ENCODE peak calls at places on chromosomes 12 and 14, in nine cellular contexts. H is T-cell; E is AG10803; B is HCT116; J is cardiac muscle cell; T is effector CD4-positive, alpha-beta T cell; N is stimulated activated CD8-positive, alpha-beta memory T cell treated with anti-CD3 and anti-CD28 coated beads, Interleukin-7, amount 100 ng/mL, for 1 hour; X is kidney; Y is AG08395. G is an unnamed sample.

GRCh38 chr12:127760996-127761395 is 506.0 kb upstream of the TMEM132C start:
- DNase-seq in H (no peak), E (no peak), B (no peak), J (no peak), T (no peak), N (no peak), X (no peak), Y (no peak), G (no peak)

GRCh38 chr12:80868576-80868975 is 69.2 kb downstream of the LIN7A start:
- DNase-seq in H (no peak), E (no peak), B (no peak), J (no peak), T (no peak), N (no peak), X (no peak), Y (no peak), G (no peak)

GRCh38 chr14:68685419-68686211 is 107.3 kb downstream of the ZFP36L1 start:
- DNase-seq in H (peak; percentile 70), E (peak; percentile 67), B (peak; percentile 86), J (no peak), T (peak; percentile 76), N (peak; percentile 48), X (no peak), Y (peak; percentile 38), G (peak; percentile 61)

GRCh38 chr12:92561543-92561899 is 141.3 kb upstream of the PLEKHG7 start:
- DNase-seq in H (no peak), E (peak; percentile 92), B (no peak), J (no peak), T (no peak), N (no peak), X (no peak), Y (peak; percentile 67), G (no peak)

GRCh38 chr12:12872934-12873275 is 18.5 kb upstream of the GPRC5A start:
- DNase-seq in H (no peak), E (no peak), B (peak; percentile 84), J (no peak), T (no peak), N (no peak), X (no peak), Y (no peak), G (no peak)

GRCh38 chr12:124928095-124928911 is 13.9 kb upstream of the UBC start:
- DNase-seq in H (no peak), E (peak; percentile 61), B (peak; percentile 95), J (no peak), T (no peak), N (no peak), X (peak; percentile 96), Y (no peak), G (no peak)

GRCh38 chr12:57240069-57240921 is 10.7 kb downstream of the STAC3 start:
- DNase-seq in H (peak; percentile 75), E (peak; percentile 69), B (peak; percentile 47), J (peak; percentile 41), T (peak; percentile 65), N (peak; percentile 43), X (peak; percentile 87), Y (peak; percentile 62), G (peak; percentile 57)

GRCh38 chr12:12091977-12092663 is 21.4 kb downstream of the BCL2L14 start:
- DNase-seq in H (no peak), E (no peak), B (no peak), J (no peak), T (no peak), N (no peak), X (no peak), Y (no peak), G (no peak)

GRCh38 chr14:39060818-39061437 is 42.1 kb downstream of the SEC23A start:
- DNase-seq in H (no peak), E (no peak), B (no peak), J (no peak), T (no peak), N (no peak), X (no peak), Y (no peak), G (no peak)

GRCh38 chr12:108722992-108723766 is 8.1 kb downstream of the CORO1C start:
- DNase-seq in H (no peak), E (peak; percentile 98), B (no peak), J (no peak), T (no peak), N (no peak), X (no peak), Y (peak; percentile 73), G (no peak)

GRCh38 chr14:73266317-73266716 is 29.0 kb downstream of the PAPLN start:
- DNase-seq in H (no peak), E (no peak), B (no peak), J (no peak), T (no peak), N (no peak), X (no peak), Y (no peak), G (no peak)

GRCh38 chr14:53399057-53399456 is 245.9 kb upstream of the DDHD1 start:
- DNase-seq in H (no peak), E (peak; percentile 62), B (peak; percentile 22), J (no peak), T (no peak), N (no peak), X (no peak), Y (peak; percentile 61), G (no peak)

GRCh38 chr12:65795453-65795852 is 28.8 kb upstream of the HMGA2 start:
- DNase-seq in H (no peak), E (no peak), B (no peak), J (no peak), T (no peak), N (no peak), X (no peak), Y (no peak), G (no peak)

GRCh38 chr12:10557766-10558165 is 52.1 kb downstream of the EIF2S3B start:
- DNase-seq in H (no peak), E (no peak), B (no peak), J (no peak), T (no peak), N (no peak), X (no peak), Y (no peak), G (no peak)

GRCh38 chr12:132807295-132808222 is 21.1 kb downstream of the GOLGA3 start:
- DNase-seq in H (no peak), E (no peak), B (no peak), J (no peak), T (no peak), N (no peak), X (no peak), Y (peak; percentile 38), G (no peak)

GRCh38 chr14:66038214-66038977 is 447.8 kb upstream of the CCDC196 start:
- DNase-seq in H (no peak), E (peak; percentile 83), B (no peak), J (no peak), T (no peak), N (no peak), X (no peak), Y (peak; percentile 60), G (no peak)

GRCh38 chr14:30317729-30318128 is 241.2 kb upstream of the G2E3 start:
- DNase-seq in H (no peak), E (no peak), B (no peak), J (peak; percentile 19), T (no peak), N (no peak), X (no peak), Y (no peak), G (no peak)

GRCh38 chr12:94207467-94208432 is 59.4 kb downstream of the PLXNC1 start:
- DNase-seq in H (peak; percentile 22), E (no peak), B (no peak), J (no peak), T (no peak), N (no peak), X (no peak), Y (no peak), G (no peak)

GRCh38 chr12:58346032-58346632 is 404.8 kb downstream of the ATP23 start:
- DNase-seq in H (no peak), E (peak; percentile 62), B (peak; percentile 12), J (peak; percentile 51), T (no peak), N (no peak), X (no peak), Y (peak; percentile 58), G (no peak)

GRCh38 chr12:116200812-116201211 is 76.7 kb downstream of the MED13L start:
- DNase-seq in H (no peak), E (peak; percentile 63), B (no peak), J (no peak), T (no peak), N (no peak), X (no peak), Y (peak; percentile 20), G (no peak)

GRCh38 chr12:101110856-101111255 is 99.2 kb downstream of the SLC5A8 start:
- DNase-seq in H (no peak), E (no peak), B (no peak), J (no peak), T (no peak), N (no peak), X (no peak), Y (no peak), G (no peak)

GRCh38 chr12:66550626-66551025 is 128.2 kb downstream of the GRIP1 start:
- DNase-seq in H (no peak), E (no peak), B (no peak), J (no peak), T (no peak), N (no peak), X (no peak), Y (no peak), G (no peak)

GRCh38 chr14:70735043-70735442 is 74.3 kb downstream of the MAP3K9 start:
- DNase-seq in H (no peak), E (no peak), B (no peak), J (peak; percentile 79), T (no peak), N (no peak), X (no peak), Y (no peak), G (no peak)

GRCh38 chr12:3294481-3294911 is 196.5 kb upstream of the PRMT8 start:
- DNase-seq in H (no peak), E (no peak), B (no peak), J (no peak), T (no peak), N (no peak), X (no peak), Y (no peak), G (no peak)

GRCh38 chr12:112393328-112393727 is 11.1 kb upstream of the HECTD4 start:
- DNase-seq in H (no peak), E (no peak), B (no peak), J (no peak), T (no peak), N (no peak), X (no peak), Y (no peak), G (no peak)

GRCh38 chr14:68628605-68629310 is 164.1 kb downstream of the ZFP36L1 start:
- DNase-seq in H (peak; percentile 24), E (no peak), B (no peak), J (no peak), T (no peak), N (peak; percentile 2), X (no peak), Y (no peak), G (no peak)

G was measured in activated CD8-positive, alpha-beta memory T cell treated with anti-CD3 and anti-CD28 coated beads for 1 hour.